ENCODE peak calls at places on chromosomes 16 and 17, in nine cellular contexts. B is left ventricle myocardium inferior, R is AG09309, S is colonic mucosa, N is thoracic aorta, T is endothelial cell, L is lung, Y is neural crest cell, U is neural progenitor cell. M is an unnamed sample.

GRCh38 chr17:41891135-41892065 is 26.2 kb upstream of the KLHL11 start:
- DNase-seq in B (no peak), R (no peak), S (no peak), N (no peak), T (no peak), L (no peak), Y (no peak), U (no peak), M (no peak)

GRCh38 chr17:56966277-56966676 is 5.4 kb upstream of the COIL start:
- DNase-seq in B (no peak), R (no peak), S (no peak), N (no peak), T (no peak), L (no peak), Y (no peak), U (peak), M (no peak)

GRCh38 chr17:43416998-43417891 is 18.5 kb downstream of the ARL4D start:
- DNase-seq in B (peak), R (no peak), S (peak), N (no peak), T (no peak), L (peak), Y (no peak), U (no peak), M (no peak)

GRCh38 chr16:71867934-71868333 is 16.0 kb downstream of the ZNF821 start:
- DNase-seq in B (no peak), R (no peak), S (no peak), N (no peak), T (no peak), L (no peak), Y (no peak), U (no peak), M (no peak)

GRCh38 chr16:89646270-89646669 is 11.2 kb downstream of the CHMP1A start:
- DNase-seq in B (no peak), R (no peak), S (no peak), N (no peak), T (no peak), L (no peak), Y (no peak), U (no peak), M (no peak)

GRCh38 chr17:29169806-29170591 is 10.2 kb downstream of the MYO18A start:
- DNase-seq in B (no peak), R (no peak), S (no peak), N (no peak), T (no peak), L (no peak), Y (no peak), U (no peak), M (no peak)

GRCh38 chr16:86975445-86975844 is 341.7 kb downstream of the C16orf95 start:
- DNase-seq in B (no peak), R (no peak), S (no peak), N (peak), T (peak), L (no peak), Y (no peak), U (peak), M (no peak)

GRCh38 chr17:62780951-62781350 is 27.2 kb downstream of the MARCHF10 start:
- DNase-seq in B (no peak), R (no peak), S (no peak), N (no peak), T (no peak), L (no peak), Y (no peak), U (no peak), M (no peak)

GRCh38 chr17:49217651-49218413 is 7.3 kb downstream of the ABI3 start:
- DNase-seq in B (peak), R (no peak), S (peak), N (no peak), T (no peak), L (peak), Y (no peak), U (no peak), M (no peak)

GRCh38 chr17:82047379-82047778 is 4.2 kb downstream of the RFNG start:
- DNase-seq in B (no peak), R (no peak), S (no peak), N (no peak), T (no peak), L (no peak), Y (no peak), U (no peak), M (no peak)

GRCh38 chr17:72614476-72614870 is 478.0 kb downstream of the SLC39A11 start:
- DNase-seq in B (no peak), R (no peak), S (no peak), N (no peak), T (no peak), L (no peak), Y (no peak), U (no peak), M (no peak)

DNA sequence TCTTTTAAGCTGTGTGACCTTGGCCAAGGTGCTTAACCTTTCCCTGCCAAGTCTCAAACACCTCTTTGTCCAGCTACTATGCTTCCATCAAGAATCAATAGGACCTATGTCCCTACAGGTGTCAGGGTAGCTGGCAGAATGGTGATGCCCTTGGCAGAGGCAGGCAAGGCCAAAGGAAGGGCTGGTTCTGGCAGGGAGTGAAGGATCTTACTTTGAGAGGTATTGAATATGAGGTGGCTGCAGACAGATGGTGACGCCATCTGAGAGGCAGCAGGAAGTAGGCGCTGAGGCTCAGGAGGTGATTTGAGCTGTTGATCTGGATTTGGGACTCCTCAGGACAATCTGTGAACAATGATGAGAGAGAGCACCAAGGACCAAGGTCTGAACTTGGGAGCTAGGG is 12.5 kb downstream of the ABCC3 start:
- DNase-seq in B (no peak), R (no peak), S (no peak), N (no peak), T (no peak), L (no peak), Y (no peak), U (no peak), M (no peak)
- TF ChIP-seq CTCF in B (no peak), R (no peak), S (no peak), N (no peak), T (no peak), L (no peak), Y (no peak), U (no peak), M (no peak)

GRCh38 chr16:745739-746138 is 4.9 kb upstream of the CIAO3 start:
- DNase-seq in B (no peak), R (no peak), S (no peak), N (no peak), T (peak), L (peak), Y (no peak), U (peak), M (peak)
- TF ChIP-seq CTCF in B (no peak), R (peak), S (no peak), N (no peak), T (no peak), L (no peak), Y (peak), U (peak), M (peak)

DNA sequence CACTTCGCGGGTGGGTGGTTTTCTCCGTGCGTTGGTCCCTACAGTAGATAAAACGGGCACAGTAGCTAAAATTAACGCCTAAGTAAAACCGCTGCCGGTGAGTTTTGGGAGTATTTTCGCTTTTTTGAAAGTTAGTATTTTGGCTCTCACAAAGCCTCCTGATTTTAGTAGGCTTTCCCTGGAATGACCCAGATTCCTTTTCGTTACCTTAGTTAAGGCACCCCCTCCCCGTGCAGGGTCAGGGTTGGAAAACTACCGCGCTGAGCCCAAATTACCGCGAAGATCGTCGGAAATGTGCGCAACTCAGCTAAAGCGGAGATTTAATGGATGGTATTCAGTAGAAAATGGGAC is 28.3 kb upstream of the ST6GALNAC1 start:
- DNase-seq in B (no peak), R (no peak), S (no peak), N (no peak), T (no peak), L (no peak), Y (no peak), U (no peak), M (no peak)
- TF ChIP-seq CTCF in B (peak), R (no peak), S (no peak), N (no peak), T (no peak), L (no peak), Y (no peak), U (no peak), M (no peak)

GRCh38 chr16:4338125-4338582 is 13.0 kb downstream of the PAM16 start:
- DNase-seq in B (no peak), R (no peak), S (no peak), N (no peak), T (no peak), L (no peak), Y (no peak), U (no peak), M (no peak)
- TF ChIP-seq CTCF in B (no peak), R (no peak), S (no peak), N (no peak), T (no peak), L (no peak), Y (no peak), U (no peak), M (no peak)

GRCh38 chr17:17950806-17951205 is 21.4 kb downstream of the TOM1L2 start:
- DNase-seq in B (no peak), R (no peak), S (no peak), N (no peak), T (no peak), L (no peak), Y (no peak), U (no peak), M (no peak)
- TF ChIP-seq CTCF in B (no peak), R (no peak), S (no peak), N (no peak), T (no peak), L (no peak), Y (peak), U (peak), M (peak)